ENCODE peak calls at places on chromosome 12, in five cellular contexts. P is skeletal muscle cell, I is cardiac muscle cell, J is RWPE1, E is RPMI7951. A is an unnamed sample.

GRCh38 chr12:46108721-46109120 is 118.3 kb upstream of the SCAF11 start:
- DNase-seq in E (no peak), J (no peak), P (no peak), I (no peak), A (no peak)

GRCh38 chr12:118330421-118331018 is 42.2 kb downstream of the TAOK3 start:
- DNase-seq in I (peak), P (no peak), E (peak), J (no peak), A (peak)

GRCh38 chr12:2170376-2170775 is 117.6 kb downstream of the CACNA1C start:
- DNase-seq in P (peak), I (peak), J (no peak), E (peak), A (peak)

GRCh38 chr12:107903377-107904061 is 129.0 kb downstream of the ASCL4 start:
- DNase-seq in E (peak), P (no peak), J (peak), I (peak), A (peak)

GRCh38 chr12:120262852-120263724 is 2.4 kb downstream of the PXN start:
- DNase-seq in J (no peak), P (peak), I (peak), E (peak), A (peak)

GRCh38 chr12:27024291-27024690 is 1.9 kb downstream of the MED21 start:
- DNase-seq in I (peak), P (no peak), E (no peak), J (no peak), A (peak)

GRCh38 chr12:108907861-108908302 is 28.0 kb downstream of the DAO start:
- DNase-seq in I (no peak), E (no peak), P (no peak), J (peak), A (no peak)

GRCh38 chr12:127240249-127240929 is 1026.6 kb upstream of the TMEM132C start:
- DNase-seq in E (no peak), P (no peak), J (no peak), I (no peak), A (no peak)

GRCh38 chr12:96091833-96092232 is 56.4 kb upstream of the LTA4H start:
- DNase-seq in I (no peak), E (no peak), J (peak), P (no peak), A (no peak)

GRCh38 chr12:53698948-53699672 is 23.2 kb upstream of the ATP5MC2 start:
- DNase-seq in E (no peak), I (no peak), P (no peak), J (no peak), A (no peak)

GRCh38 chr12:1821805-1822204 is 1.4 kb downstream of the LRTM2 start:
- DNase-seq in J (no peak), P (no peak), E (no peak), I (peak), A (no peak)

A was measured in GM03348.